ENCODE peak calls at places on chromosomes 1 and 21, in four cellular contexts. V, I, X and T are unnamed samples.

GRCh38 chr1:234270581-234271242 is 102.5 kb upstream of the COA6 start:
- DNase-seq in V (no peak), I (no peak), X (no peak), T (no peak)

GRCh38 chr1:28104866-28105467 is 16.6 kb upstream of the EYA3 start:
- DNase-seq in V (peak), I (peak), X (no peak), T (peak)

GRCh38 chr1:243658596-243659105 is 191.4 kb downstream of the AKT3 start:
- DNase-seq in V (no peak), I (no peak), X (no peak), T (no peak)

GRCh38 chr1:25698252-25698651 is 81.7 kb downstream of the MAN1C1 start:
- DNase-seq in V (no peak), I (no peak), X (no peak), T (no peak)

GRCh38 chr21:26637346-26637745 is 64.3 kb upstream of the CYYR1 start:
- DNase-seq in V (no peak), I (no peak), X (no peak), T (no peak)

GRCh38 chr1:235866913-235867850 is 476 bp upstream of the LYST start:
- DNase-seq in V (peak), I (peak), X (peak), T (peak)

GRCh38 chr1:99806882-99807281 is 40.4 kb upstream of the FRRS1 start:
- DNase-seq in V (no peak), I (no peak), X (peak), T (no peak)

GRCh38 chr1:109399326-109399957 is 1.7 kb upstream of the SORT1 start:
- DNase-seq in V (no peak), I (peak), X (peak), T (peak)

GRCh38 chr1:174971902-174972301 is 27.8 kb upstream of the CACYBP start:
- DNase-seq in V (no peak), I (no peak), X (no peak), T (no peak)

GRCh38 chr1:156090822-156091188 is 8.5 kb upstream of the MEX3A start:
- DNase-seq in V (peak), I (peak), X (peak), T (peak)

GRCh38 chr1:110107867-110108469 is 4.3 kb upstream of the UBL4B start:
- DNase-seq in V (no peak), I (no peak), X (no peak), T (no peak)

GRCh38 chr1:230493264-230493663 is 67.1 kb upstream of the PGBD5 start:
- DNase-seq in V (no peak), I (no peak), X (no peak), T (no peak)

GRCh38 chr1:174174461-174175329 is 15.4 kb downstream of the RABGAP1L start:
- DNase-seq in V (no peak), I (no peak), X (no peak), T (no peak)

GRCh38 chr1:216186131-216186530 is 237.1 kb downstream of the USH2A start:
- DNase-seq in V (no peak), I (peak), X (no peak), T (no peak)

GRCh38 chr1:32170991-32171390 is 8.5 kb upstream of the TXLNA start:
- DNase-seq in V (no peak), I (no peak), X (no peak), T (no peak)

GRCh38 chr1:226487921-226488320 is 60.6 kb upstream of the STUM start:
- DNase-seq in V (peak), I (no peak), X (no peak), T (no peak)

GRCh38 chr1:154845174-154845573 is 24.9 kb downstream of the KCNN3 start:
- DNase-seq in V (no peak), I (no peak), X (no peak), T (no peak)

GRCh38 chr1:206575165-206575893 is 36.9 kb downstream of the EIF2D start:
- DNase-seq in V (no peak), I (no peak), X (no peak), T (peak)

GRCh38 chr1:83813571-83813970 is 185.4 kb downstream of the TTLL7 start:
- DNase-seq in V (no peak), I (no peak), X (no peak), T (no peak)

GRCh38 chr21:34034369-34035014 is 38.9 kb upstream of the MRPS6 start:
- DNase-seq in V (no peak), I (no peak), X (no peak), T (no peak)

GRCh38 chr21:44686000-44686781 is 4.2 kb upstream of the KRTAP12-1 start:
- DNase-seq in V (peak), I (no peak), X (no peak), T (no peak)

GRCh38 chr1:7218210-7218832 is 433.1 kb downstream of the CAMTA1 start:
- DNase-seq in V (no peak), I (peak), X (no peak), T (peak)

GRCh38 chr1:111516008-111516535 is 12.6 kb upstream of the ADORA3 start:
- DNase-seq in V (no peak), I (no peak), X (no peak), T (peak)

GRCh38 chr1:230863449-230863848 is 4.9 kb downstream of the C1orf198 start:
- DNase-seq in V (peak), I (no peak), X (peak), T (no peak)

GRCh38 chr1:33260435-33260980 is 4.2 kb downstream of the ZNF362 start:
- DNase-seq in V (no peak), I (no peak), X (no peak), T (no peak)

GRCh38 chr1:223512016-223512415 is 118.8 kb downstream of the CCDC185 start:
- DNase-seq in V (no peak), I (no peak), X (no peak), T (no peak)

GRCh38 chr21:10521091-10521598 is at the start of gene TPTE:
- DNase-seq in V (no peak), I (no peak), X (no peak), T (peak)

GRCh38 chr1:97108200-97108599 is 386.6 kb downstream of the PTBP2 start:
- DNase-seq in V (no peak), I (no peak), X (no peak), T (no peak)

GRCh38 chr1:115134850-115135484 is 45.7 kb upstream of the TSPAN2 start:
- DNase-seq in V (no peak), I (no peak), X (no peak), T (no peak)

GRCh38 chr1:203252678-203253077 is 23.2 kb upstream of the CHIT1 start:
- DNase-seq in V (no peak), I (no peak), X (no peak), T (no peak)

GRCh38 chr1:227809026-227809425 is 6.4 kb upstream of the PRSS38 start:
- DNase-seq in V (no peak), I (no peak), X (no peak), T (no peak)

GRCh38 chr1:213070399-213070798 is 19.4 kb downstream of the RPS6KC1 start:
- DNase-seq in V (no peak), I (no peak), X (peak), T (peak)

GRCh38 chr1:8708259-8708658 is 109.2 kb downstream of the RERE start:
- DNase-seq in V (no peak), I (no peak), X (no peak), T (no peak)

GRCh38 chr1:181107711-181108110 is 19.2 kb downstream of the IER5 start:
- DNase-seq in V (no peak), I (no peak), X (no peak), T (no peak)
- TF ChIP-seq CTCF in V (no peak), I (no peak), X (no peak), T (no peak)

DNA sequence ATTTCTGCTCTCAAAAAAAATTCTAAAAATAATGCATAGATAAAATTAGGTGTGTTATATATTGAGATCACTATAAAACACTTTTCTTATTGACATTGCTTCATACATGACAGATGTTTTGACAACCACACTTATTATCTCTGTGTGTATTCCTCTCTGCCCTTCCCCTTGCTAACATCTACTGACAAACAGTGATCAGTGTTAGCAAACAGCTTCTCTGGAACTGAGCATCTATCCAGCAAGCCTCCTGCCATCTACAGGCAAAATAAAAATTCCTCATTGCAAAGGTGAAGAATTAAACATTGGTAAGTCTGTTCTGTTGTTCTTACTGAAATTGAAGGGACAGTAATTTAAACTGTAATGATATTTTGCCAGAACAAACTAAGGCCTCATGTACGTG is 2153.9 kb downstream of the NCAM2 start:
- DNase-seq in V (no peak), I (no peak), X (no peak), T (no peak)
- TF ChIP-seq CTCF in V (no peak), I (no peak), X (no peak), T (no peak)

GRCh38 chr1:37130221-37130948 is 96.1 kb upstream of the GRIK3 start:
- DNase-seq in V (no peak), I (no peak), X (no peak), T (no peak)
- TF ChIP-seq CTCF in V (no peak), I (no peak), X (no peak), T (no peak)

DNA sequence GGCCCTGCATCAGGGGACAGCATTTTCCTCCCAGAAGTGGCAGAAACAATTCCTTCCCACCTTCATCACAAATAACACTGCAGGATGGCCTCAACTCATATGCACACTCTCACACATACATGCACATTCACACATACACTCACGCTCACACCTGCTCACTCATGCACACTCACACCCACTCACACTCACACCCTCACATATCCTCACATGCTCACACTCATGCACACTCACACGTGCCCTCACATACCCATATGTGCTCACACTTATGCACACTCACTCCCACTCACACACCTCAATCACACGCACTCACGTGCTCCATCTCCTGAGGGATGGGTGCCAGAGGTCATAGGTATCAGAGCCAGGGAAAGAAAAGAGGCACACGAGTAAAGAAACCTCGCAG is 77.1 kb downstream of the NFASC start:
- DNase-seq in V (no peak), I (no peak), X (no peak), T (no peak)
- TF ChIP-seq CTCF in V (no peak), I (no peak), X (no peak), T (no peak)

GRCh38 chr1:54378884-54379445 is 27.2 kb downstream of the SSBP3 start:
- DNase-seq in V (no peak), I (no peak), X (no peak), T (no peak)

GRCh38 chr1:54377040-54377691 is 29.0 kb downstream of the SSBP3 start:
- DNase-seq in V (no peak), I (no peak), X (no peak), T (no peak)

GRCh38 chr1:54379481-54380284 is 26.5 kb downstream of the SSBP3 start:
- DNase-seq in V (no peak), I (no peak), X (no peak), T (peak)

GRCh38 chr1:54376085-54377039 is 29.8 kb downstream of the SSBP3 start:
- DNase-seq in V (no peak), I (no peak), X (no peak), T (no peak)

GRCh38 chr1:54378157-54378883 is 27.9 kb downstream of the SSBP3 start:
- DNase-seq in V (no peak), I (peak), X (no peak), T (no peak)
- TF ChIP-seq CTCF in V (no peak), I (no peak), X (no peak), T (no peak)

GRCh38 chr1:47002211-47002610 is 21.3 kb upstream of the CYP4X1 start:
- DNase-seq in V (no peak), I (no peak), X (no peak), T (no peak)
- TF ChIP-seq CTCF in V (no peak), I (peak), X (no peak), T (peak)

GRCh38 chr1:180500689-180501088 is 1.7 kb downstream of the ACBD6 start:
- DNase-seq in V (no peak), I (no peak), X (no peak), T (no peak)

GRCh38 chr1:180501865-180502360 is 464 bp downstream of the ACBD6 start:
- DNase-seq in V (no peak), I (no peak), X (peak), T (no peak)

GRCh38 chr1:180503274-180503862 is 991 bp upstream of the ACBD6 start:
- DNase-seq in V (no peak), I (no peak), X (no peak), T (peak)

GRCh38 chr1:180504186-180504585 is 1.8 kb upstream of the ACBD6 start:
- DNase-seq in V (no peak), I (no peak), X (no peak), T (no peak)

DNA sequence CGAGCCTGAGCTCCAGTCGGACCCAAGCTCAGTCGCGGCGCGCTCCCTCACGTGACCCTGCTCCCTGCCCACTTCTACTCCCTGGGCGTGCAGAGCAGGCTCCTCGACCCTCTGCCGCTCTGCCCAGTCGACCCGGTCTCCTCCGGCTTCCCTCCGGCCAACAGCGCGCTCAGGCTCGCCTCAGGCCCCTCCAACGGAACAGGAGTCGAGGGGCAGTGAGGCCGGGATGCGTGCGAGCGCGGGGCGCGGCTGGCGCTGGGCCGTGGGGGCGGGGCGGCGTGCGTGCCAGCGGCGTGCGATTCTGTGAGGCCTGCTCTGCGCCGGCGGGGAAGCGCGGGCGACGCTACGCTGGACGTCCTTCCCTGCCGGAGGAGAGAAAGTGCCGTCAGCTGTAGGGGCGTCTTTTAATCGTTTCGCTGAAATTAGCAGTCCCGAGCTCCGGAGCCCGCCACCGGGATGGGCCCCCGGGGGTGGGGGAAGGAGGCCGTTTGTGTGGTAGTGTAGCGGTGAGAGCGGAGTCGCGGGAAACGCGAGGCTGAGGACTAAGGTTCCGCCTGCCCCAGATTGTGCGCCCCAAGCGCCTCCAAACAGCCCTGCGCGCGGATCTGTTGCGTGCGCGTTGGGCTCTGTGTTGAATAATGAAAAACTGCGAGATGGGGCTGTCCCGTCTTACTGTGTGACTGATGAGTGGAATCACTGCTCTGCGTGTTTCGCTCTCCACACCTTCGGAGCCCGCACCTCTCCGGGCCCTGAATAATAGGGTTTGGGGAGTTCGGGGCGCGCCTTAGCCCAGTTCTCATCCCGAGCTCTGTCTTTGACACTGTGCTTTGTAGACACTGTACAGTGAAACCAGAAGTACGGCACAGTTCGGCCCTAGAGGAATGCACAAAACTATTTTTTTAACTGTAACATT is at the start of gene ACBD6:
- DNase-seq in V (peak), I (peak), X (peak), T (peak)
- TF ChIP-seq CTCF in V (no peak), I (no peak), X (peak), T (no peak)

GRCh38 chr21:36860736-36861594 is 105.5 kb downstream of the HLCS start:
- DNase-seq in V (no peak), I (no peak), X (no peak), T (no peak)
- TF ChIP-seq CTCF in V (no peak), I (no peak), X (no peak), T (no peak)